ENCODE peak calls at places on chromosomes 2 and 18, in eight cellular contexts. M is effector CD8-positive, alpha-beta T cell; G is GM20000; U is NCI-H69; Q is occipital lobe; V is pons; D is iPS-NIHi11; F is activated CD8-positive, alpha-beta memory T cell treated with anti-CD3 and anti-CD28 coated beads for 4 hours. E is an unnamed sample.

GRCh38 chr18:361941-362913 is 94.4 kb upstream of the THOC1 start:
- DNase-seq in F (no peak), V (no peak), Q (no peak), U (peak; percentile 79), M (no peak), D (peak; percentile 33), G (no peak), E (peak; percentile 79)

GRCh38 chr2:142693171-142693950 is 184.1 kb upstream of the KYNU start:
- DNase-seq in M (no peak), D (no peak), U (peak; percentile 28), G (no peak), Q (no peak), V (no peak), F (no peak), E (no peak)

GRCh38 chr18:53458944-53459580 is 765.4 kb downstream of the MBD2 start:
- DNase-seq in M (no peak), U (peak; percentile 100), F (no peak), Q (peak; percentile 18), D (peak; percentile 37), G (no peak), V (peak; percentile 65), E (no peak)

GRCh38 chr2:188503975-188504374 is 212.3 kb downstream of the GULP1 start:
- DNase-seq in Q (no peak), V (no peak), D (no peak), U (no peak), F (no peak), M (no peak), G (no peak), E (no peak)

GRCh38 chr2:151616760-151617339 is 117.4 kb downstream of the NEB start:
- DNase-seq in M (no peak), G (no peak), Q (no peak), F (no peak), U (no peak), V (no peak), D (no peak), E (no peak)

GRCh38 chr2:203790134-203790533 is 77.4 kb upstream of the CTLA4 start:
- DNase-seq in F (no peak), U (no peak), M (no peak), D (no peak), V (no peak), Q (no peak), G (no peak), E (no peak)

GRCh38 chr2:70898363-70899240 is 37.1 kb upstream of the ATP6V1B1 start:
- DNase-seq in V (no peak), M (no peak), U (no peak), Q (no peak), F (no peak), D (no peak), G (no peak), E (no peak)

GRCh38 chr2:42867093-42868065 is 75.0 kb upstream of the HAAO start:
- DNase-seq in D (no peak), U (no peak), G (no peak), V (no peak), M (no peak), Q (no peak), F (no peak), E (no peak)

GRCh38 chr2:214014551-214015230 is 396.2 kb upstream of the VWC2L start:
- DNase-seq in V (no peak), M (no peak), Q (no peak), U (no peak), F (no peak), D (no peak), G (no peak), E (no peak)

GRCh38 chr2:241892299-241893137 is 23.0 kb downstream of the RTP5 start:
- DNase-seq in U (no peak), M (no peak), V (no peak), Q (no peak), G (no peak), F (no peak), D (no peak), E (no peak)

GRCh38 chr2:68980956-68981355 is 6.5 kb downstream of the GKN1 start:
- DNase-seq in Q (no peak), U (no peak), F (no peak), M (no peak), G (no peak), V (no peak), D (no peak), E (no peak)

GRCh38 chr2:166632616-166633015 is 138.6 kb upstream of the SCN7A start:
- DNase-seq in V (no peak), F (no peak), M (no peak), G (no peak), Q (no peak), D (no peak), U (peak; percentile 39), E (no peak)

GRCh38 chr2:8515390-8515761 is 166.5 kb upstream of the ID2 start:
- DNase-seq in U (no peak), V (peak; percentile 66), Q (no peak), M (peak; percentile 13), D (no peak), F (peak; percentile 13), G (peak; percentile 77), E (no peak)

GRCh38 chr2:88600038-88600465 is 27.2 kb downstream of the EIF2AK3 start:
- DNase-seq in G (peak; percentile 72), U (peak; percentile 89), V (peak; percentile 44), F (peak; percentile 8), D (peak; percentile 74), M (no peak), Q (peak; percentile 39), E (peak; percentile 36)

GRCh38 chr18:58298251-58299134 is 254.5 kb downstream of the NEDD4L start:
- DNase-seq in F (no peak), U (no peak), V (no peak), M (no peak), D (no peak), Q (no peak), G (no peak), E (no peak)

GRCh38 chr2:55965276-55965675 is 41.7 kb upstream of the EFEMP1 start:
- DNase-seq in F (no peak), G (no peak), U (peak; percentile 56), D (no peak), V (no peak), Q (no peak), M (no peak), E (no peak)

GRCh38 chr2:196077821-196078220 is 9.2 kb upstream of the DNAH7 start:
- DNase-seq in G (no peak), U (no peak), Q (no peak), F (no peak), D (no peak), V (no peak), M (no peak), E (no peak)

GRCh38 chr2:16218651-16219050 is 278.3 kb downstream of the MYCN start:
- DNase-seq in D (peak; percentile 60), V (peak; percentile 30), F (no peak), G (peak; percentile 42), M (no peak), U (no peak), Q (no peak), E (peak; percentile 26)

GRCh38 chr2:102301867-102302362 is 9.4 kb upstream of the IL1RL1 start:
- DNase-seq in U (peak; percentile 0), G (peak; percentile 42), F (peak; percentile 12), Q (no peak), V (no peak), D (peak; percentile 50), M (no peak), E (no peak)

GRCh38 chr2:74567862-74568261 is 13.3 kb downstream of the DOK1 start:
- DNase-seq in V (no peak), F (no peak), G (no peak), U (no peak), D (no peak), Q (no peak), M (no peak), E (no peak)

GRCh38 chr2:10137053-10137843 is 14.7 kb downstream of the RRM2 start:
- DNase-seq in Q (no peak), G (no peak), M (no peak), V (no peak), U (peak; percentile 24), F (no peak), D (no peak), E (no peak)

GRCh38 chr2:176911-177310 is 86.9 kb downstream of the SH3YL1 start:
- DNase-seq in G (no peak), Q (no peak), U (no peak), M (no peak), V (no peak), F (no peak), D (no peak), E (no peak)

GRCh38 chr2:39153312-39153711 is 32.5 kb upstream of the SOS1 start:
- DNase-seq in Q (no peak), M (no peak), F (no peak), G (no peak), V (no peak), D (no peak), U (no peak), E (no peak)

GRCh38 chr18:68462148-68462547 is 252.8 kb downstream of the TMX3 start:
- DNase-seq in D (no peak), M (no peak), V (no peak), U (no peak), G (no peak), F (no peak), Q (no peak), E (no peak)

GRCh38 chr2:130307850-130308249 is 34.8 kb upstream of the IMP4 start:
- DNase-seq in V (no peak), F (no peak), M (no peak), D (no peak), U (no peak), Q (no peak), G (no peak), E (no peak)

GRCh38 chr2:112712903-112713584 is 7.8 kb upstream of the NT5DC4 start:
- DNase-seq in D (no peak), Q (no peak), U (no peak), M (no peak), G (no peak), V (no peak), F (no peak), E (no peak)

GRCh38 chr2:212595036-212595654 is 56.5 kb upstream of the ERBB4 start:
- DNase-seq in M (no peak), V (peak; percentile 24), U (peak; percentile 42), D (no peak), G (peak; percentile 7), F (no peak), Q (no peak), E (peak; percentile 25)

GRCh38 chr2:238596571-238597551 is 170.1 kb downstream of the ASB1 start:
- DNase-seq in F (no peak), U (no peak), Q (no peak), V (peak; percentile 2), D (peak; percentile 43), M (no peak), G (no peak), E (no peak)

GRCh38 chr18:23134780-23135678 is at the start of gene CABLES1:
- DNase-seq in V (no peak), G (peak; percentile 74), Q (peak; percentile 56), U (peak; percentile 99), M (no peak), F (no peak), D (peak; percentile 71), E (peak; percentile 74)

GRCh38 chr2:881204-881918 is 69.3 kb upstream of the SNTG2 start:
- DNase-seq in V (no peak), F (no peak), U (no peak), Q (no peak), G (no peak), M (no peak), D (no peak), E (no peak)

GRCh38 chr2:23533014-23533730 is 148.2 kb downstream of the KLHL29 start:
- DNase-seq in U (peak; percentile 88), M (no peak), G (no peak), V (no peak), Q (no peak), F (no peak), D (no peak), E (no peak)

GRCh38 chr18:7370812-7371211 is 139.9 kb downstream of the LRRC30 start:
- DNase-seq in Q (no peak), D (no peak), M (no peak), U (no peak), V (peak; percentile 12), F (no peak), G (no peak), E (peak; percentile 46)

GRCh38 chr2:44170337-44170736 is 1.7 kb downstream of the PPM1B start:
- DNase-seq in F (no peak), U (peak; percentile 5), V (peak; percentile 80), Q (no peak), G (no peak), M (no peak), D (no peak), E (no peak)

GRCh38 chr18:40813116-40813515 is 1141.9 kb upstream of the PIK3C3 start:
- DNase-seq in U (no peak), D (no peak), Q (no peak), G (no peak), M (no peak), F (no peak), V (no peak), E (no peak)